ENCODE peak calls at places on chromosomes 2 and 18, in nine cellular contexts. L is left ventricle myocardium inferior, Q is cardiac muscle cell, A is endothelial cell of umbilical vein, I is HCT116, G is SJSA1, W is GM23248, J is bronchial epithelial cell, B is OCI-LY7. E is an unnamed sample.

GRCh38 chr2:232319117-232320037 is 59.2 kb upstream of the ALPP start:
- DNase-seq in W (no peak), I (no peak), Q (no peak), G (no peak), A (peak; percentile 6), L (no peak), J (no peak), B (no peak), E (no peak)

GRCh38 chr2:274503-274902 is 9.8 kb downstream of the ACP1 start:
- DNase-seq in G (no peak), Q (no peak), L (no peak), B (no peak), W (no peak), I (no peak), A (no peak), J (no peak), E (no peak)

GRCh38 chr2:43210467-43211303 is 15.7 kb downstream of the ZFP36L2 start:
- DNase-seq in W (peak; percentile 84), A (no peak), I (no peak), L (peak; percentile 61), B (no peak), G (peak; percentile 82), J (peak; percentile 12), Q (no peak), E (peak; percentile 41)

GRCh38 chr2:78721302-78722033 is 304.0 kb upstream of the REG3G start:
- DNase-seq in A (no peak), Q (no peak), B (no peak), L (no peak), I (no peak), J (no peak), W (no peak), G (no peak), E (no peak)

GRCh38 chr2:181239400-181239799 is 217.8 kb upstream of the ITGA4 start:
- DNase-seq in I (peak; percentile 53), Q (no peak), G (no peak), W (no peak), A (no peak), L (no peak), B (peak; percentile 55), J (peak; percentile 22), E (no peak)

GRCh38 chr2:178819147-178819875 is 12.1 kb upstream of the TTN start:
- DNase-seq in J (no peak), I (no peak), W (peak; percentile 16), A (peak; percentile 6), Q (no peak), L (no peak), G (no peak), B (no peak), E (no peak)

GRCh38 chr2:209517436-209517835 is 93.6 kb downstream of the MAP2 start:
- DNase-seq in L (no peak), Q (no peak), W (no peak), I (no peak), J (no peak), B (no peak), G (no peak), A (no peak), E (no peak)

GRCh38 chr2:170396799-170397459 is 219.0 kb downstream of the MYO3B start:
- DNase-seq in Q (no peak), L (no peak), B (peak; percentile 10), A (peak; percentile 25), J (peak; percentile 33), I (no peak), G (no peak), W (peak; percentile 37), E (no peak)

GRCh38 chr2:204628926-204629661 is 83.8 kb downstream of the PARD3B start:
- DNase-seq in A (peak; percentile 14), I (no peak), G (no peak), B (no peak), L (no peak), J (no peak), W (no peak), Q (no peak), E (no peak)
- H3K4me3 ChIP-seq in A (no peak overlapping the region), I (no peak overlapping the region), G (no peak overlapping the region), B (no peak overlapping the region), L (no peak overlapping the region), J (no peak overlapping the region), W (no peak overlapping the region), Q (no peak overlapping the region), E (no peak overlapping the region)

GRCh38 chr2:104476563-104476988 is 377.3 kb upstream of the POU3F3 start:
- DNase-seq in A (no peak), Q (no peak), G (no peak), L (no peak), J (no peak), I (no peak), B (no peak), W (no peak), E (no peak)

GRCh38 chr2:104472076-104472475 is 381.8 kb upstream of the POU3F3 start:
- DNase-seq in Q (no peak), B (no peak), I (no peak), J (no peak), W (no peak), L (no peak), G (no peak), A (no peak), E (no peak)

GRCh38 chr2:104474725-104475124 is 379.2 kb upstream of the POU3F3 start:
- DNase-seq in Q (no peak), A (no peak), I (no peak), W (no peak), L (no peak), G (no peak), B (no peak), J (no peak), E (no peak)

GRCh38 chr2:104476075-104476474 is 377.8 kb upstream of the POU3F3 start:
- DNase-seq in L (no peak), Q (no peak), B (no peak), J (no peak), W (no peak), A (no peak), G (no peak), I (no peak), E (no peak)

DNA sequence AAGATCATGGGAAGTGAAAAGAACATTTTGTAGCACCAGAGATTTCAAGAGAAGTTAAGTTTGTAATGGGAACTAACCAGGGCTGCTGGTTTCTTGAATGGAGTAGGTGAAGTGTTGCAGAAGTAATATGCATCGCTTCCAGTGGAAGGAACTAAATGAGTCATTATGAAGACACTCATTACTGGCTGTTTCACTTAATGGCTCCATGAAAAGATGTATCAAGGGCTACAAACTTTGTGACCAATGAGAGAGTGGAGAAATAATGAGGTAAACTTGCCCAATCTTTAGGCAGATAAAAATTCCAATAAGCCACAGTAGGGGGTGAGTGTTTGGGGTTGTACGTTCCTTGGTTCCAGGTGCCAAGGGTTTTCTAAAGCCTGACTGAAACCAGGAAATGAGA is 380.3 kb upstream of the POU3F3 start:
- DNase-seq in Q (no peak), B (no peak), I (no peak), G (no peak), J (no peak), W (no peak), A (no peak), L (no peak), E (no peak)
- H3K4me3 ChIP-seq in Q (no peak overlapping the region), B (no peak overlapping the region), I (no peak overlapping the region), G (no peak overlapping the region), J (no peak overlapping the region), W (no peak overlapping the region), A (no peak overlapping the region), L (no peak overlapping the region), E (no peak overlapping the region)

GRCh38 chr2:53784431-53784830 is 2.3 kb downstream of the ASB3 start:
- DNase-seq in J (no peak), L (no peak), I (no peak), G (no peak), A (no peak), W (peak; percentile 62), Q (no peak), B (no peak), E (no peak)

GRCh38 chr2:53785378-53785777 is 1.4 kb downstream of the ASB3 start:
- DNase-seq in Q (no peak), B (no peak), L (no peak), I (no peak), G (no peak), W (peak; percentile 21), A (no peak), J (no peak), E (no peak)

GRCh38 chr2:53786371-53787254 is at the start of the genes ASB3 and ERLEC1:
- DNase-seq in J (peak; percentile 50), Q (peak; percentile 95), I (peak; percentile 76), A (peak; percentile 87), G (peak; percentile 93), W (peak; percentile 87), B (peak; percentile 93), L (peak; percentile 90), E (peak; percentile 83)

GRCh38 chr2:53787255-53787910 is 539 bp downstream of the ERLEC1 start:
- DNase-seq in I (no peak), W (peak; percentile 72), Q (peak; percentile 13), L (no peak), A (peak; percentile 63), B (peak; percentile 13), G (no peak), J (peak; percentile 50), E (peak; percentile 10)

GRCh38 chr2:53787911-53788289 is 1.1 kb downstream of the ERLEC1 start:
- DNase-seq in A (no peak), G (no peak), L (no peak), I (no peak), J (peak; percentile 15), B (no peak), W (peak; percentile 38), Q (no peak), E (no peak)
- H3K4me3 ChIP-seq in A (peak overlapping the region; percentile 52), G (peak overlapping the region; percentile 77), L (peak overlapping the region; percentile 92), I (peak overlapping the region; percentile 64), J (peak overlapping the region; percentile 58), B (peak overlapping the region; percentile 94), W (peak overlapping the region; percentile 95), Q (peak overlapping the region; percentile 71), E (peak overlapping the region; percentile 70)

GRCh38 chr18:8215741-8216140 is 393.5 kb upstream of the RAB12 start:
- DNase-seq in L (no peak), A (no peak), Q (no peak), B (no peak), W (no peak), J (no peak), I (no peak), G (no peak), E (no peak)

GRCh38 chr18:8208716-8209115 is 400.5 kb upstream of the RAB12 start:
- DNase-seq in G (no peak), Q (no peak), L (no peak), W (no peak), A (no peak), I (no peak), J (no peak), B (no peak), E (no peak)

GRCh38 chr18:8218263-8218662 is 391.0 kb upstream of the RAB12 start:
- DNase-seq in I (no peak), G (no peak), Q (no peak), W (no peak), A (no peak), L (no peak), B (no peak), J (no peak), E (no peak)

GRCh38 chr18:8217041-8217564 is 392.1 kb upstream of the RAB12 start:
- DNase-seq in G (no peak), W (no peak), A (no peak), L (no peak), J (no peak), I (no peak), Q (no peak), B (no peak), E (no peak)

DNA sequence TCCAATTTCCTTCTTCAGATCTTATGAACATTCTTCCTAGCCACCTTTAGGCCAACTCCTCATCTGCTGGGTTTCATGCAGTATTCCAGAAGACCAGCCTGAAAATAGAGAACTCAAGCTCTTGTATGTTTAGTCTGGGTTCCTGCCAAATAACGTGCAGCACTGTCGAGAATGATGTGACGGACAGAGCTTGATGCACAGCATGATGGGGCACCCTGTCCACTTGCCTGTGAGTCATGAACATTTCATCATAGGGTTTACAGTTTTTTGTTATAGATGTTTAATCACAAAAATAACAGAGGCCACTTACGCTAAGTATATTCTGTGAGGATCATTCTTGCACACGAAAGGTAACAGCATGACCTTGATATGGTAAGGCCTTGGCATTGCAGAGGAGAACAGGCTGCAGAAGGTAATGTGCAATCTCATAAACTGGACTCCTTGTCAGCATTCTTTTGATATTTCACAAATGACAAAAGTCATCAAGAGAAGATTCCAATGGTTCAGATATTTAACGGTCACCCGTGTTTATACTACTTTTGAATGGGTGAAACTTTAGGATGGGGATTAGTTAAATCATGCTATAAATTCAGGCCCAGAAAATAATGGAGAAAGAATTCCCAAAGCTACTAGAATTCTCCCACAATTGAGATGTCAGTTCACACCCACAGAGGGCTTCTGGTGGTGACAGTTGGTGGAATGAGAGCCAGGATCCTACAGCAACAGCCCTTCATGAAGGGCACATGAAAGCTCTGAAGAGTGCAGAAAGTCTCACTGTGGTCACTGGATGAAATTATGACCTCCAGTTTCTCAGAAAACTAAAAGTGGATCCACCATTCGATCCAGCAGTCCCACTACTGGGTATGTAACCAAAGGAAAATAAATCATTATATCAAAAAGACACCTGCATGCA is 396.1 kb upstream of the RAB12 start:
- DNase-seq in J (peak; percentile 55), G (peak; percentile 63), B (no peak), W (peak; percentile 6), A (no peak), L (no peak), I (no peak), Q (no peak), E (peak; percentile 96)
- H3K4me3 ChIP-seq in J (no peak overlapping the region), G (no peak overlapping the region), B (no peak overlapping the region), W (no peak overlapping the region), A (no peak overlapping the region), L (no peak overlapping the region), I (no peak overlapping the region), Q (no peak overlapping the region), E (no peak overlapping the region)

E was measured in brain microvascular endothelial cell.